ENCODE peak calls at places on chromosomes 2 and 18, in seven cellular contexts. One of them, this sample, is unnamed.

GRCh38 chr2:21658269-21658668 is 534.5 kb downstream of the TDRD15 start:
- DNase-seq in mesenchymal stem cell: no peak
- DNase-seq in neuronal stem cell: no peak
- DNase-seq in H1: no peak
- DNase-seq in trophoblast cell: no peak
- DNase-seq in IMR-90: no peak
- DNase-seq in H9: no peak
- DNase-seq in this sample: no peak

GRCh38 chr18:9658111-9658641 is 43.8 kb upstream of the PPP4R1 start:
- DNase-seq in IMR-90: no peak
- DNase-seq in trophoblast cell: peak; percentile 60
- DNase-seq in neuronal stem cell: no peak
- DNase-seq in H9: no peak
- DNase-seq in mesenchymal stem cell: no peak
- DNase-seq in H1: no peak
- DNase-seq in this sample: no peak

GRCh38 chr2:68653538-68653982 is 10.2 kb downstream of the PROKR1 start:
- DNase-seq in mesenchymal stem cell: peak; percentile 85
- DNase-seq in neuronal stem cell: no peak
- DNase-seq in IMR-90: peak; percentile 85
- DNase-seq in trophoblast cell: no peak
- DNase-seq in H1: no peak
- DNase-seq in H9: no peak
- DNase-seq in this sample: peak; percentile 28

GRCh38 chr2:44776924-44777480 is 164.5 kb upstream of the SIX3 start:
- DNase-seq in H9: no peak
- DNase-seq in IMR-90: no peak
- DNase-seq in neuronal stem cell: no peak
- DNase-seq in H1: no peak
- DNase-seq in mesenchymal stem cell: no peak
- DNase-seq in trophoblast cell: no peak
- DNase-seq in this sample: peak; percentile 35

GRCh38 chr18:5058768-5059539 is 138.1 kb downstream of the AKAIN1 start:
- DNase-seq in neuronal stem cell: no peak
- DNase-seq in mesenchymal stem cell: no peak
- DNase-seq in trophoblast cell: no peak
- DNase-seq in H1: no peak
- DNase-seq in IMR-90: no peak
- DNase-seq in H9: no peak
- DNase-seq in this sample: no peak

GRCh38 chr2:190988910-190989309 is 25.1 kb downstream of the STAT1 start:
- DNase-seq in H1: no peak
- DNase-seq in IMR-90: no peak
- DNase-seq in trophoblast cell: no peak
- DNase-seq in mesenchymal stem cell: no peak
- DNase-seq in neuronal stem cell: no peak
- DNase-seq in H9: no peak
- DNase-seq in this sample: no peak

GRCh38 chr2:119136872-119137271 is 21.7 kb downstream of the C1QL2 start:
- DNase-seq in IMR-90: no peak
- DNase-seq in mesenchymal stem cell: no peak
- DNase-seq in H1: no peak
- DNase-seq in neuronal stem cell: no peak
- DNase-seq in H9: no peak
- DNase-seq in trophoblast cell: no peak
- DNase-seq in this sample: no peak

GRCh38 chr18:7165846-7166393 is 48.3 kb upstream of the LAMA1 start:
- DNase-seq in H9: no peak
- DNase-seq in mesenchymal stem cell: no peak
- DNase-seq in trophoblast cell: no peak
- DNase-seq in IMR-90: no peak
- DNase-seq in H1: no peak
- DNase-seq in neuronal stem cell: no peak
- DNase-seq in this sample: no peak

GRCh38 chr18:31980863-31981262 is 37.8 kb upstream of the RNF125 start:
- DNase-seq in mesenchymal stem cell: no peak
- DNase-seq in H1: no peak
- DNase-seq in H9: no peak
- DNase-seq in IMR-90: no peak
- DNase-seq in trophoblast cell: no peak
- DNase-seq in neuronal stem cell: no peak
- DNase-seq in this sample: no peak

GRCh38 chr2:218229239-218229638 is 12.2 kb downstream of the ARPC2 start:
- DNase-seq in trophoblast cell: peak; percentile 65
- DNase-seq in neuronal stem cell: no peak
- DNase-seq in IMR-90: peak; percentile 87
- DNase-seq in mesenchymal stem cell: peak; percentile 83
- DNase-seq in H9: no peak
- DNase-seq in H1: no peak
- DNase-seq in this sample: no peak

GRCh38 chr2:68645523-68645922 is 2.1 kb downstream of the PROKR1 start:
- DNase-seq in mesenchymal stem cell: no peak
- DNase-seq in H1: no peak
- DNase-seq in neuronal stem cell: no peak
- DNase-seq in H9: no peak
- DNase-seq in trophoblast cell: no peak
- DNase-seq in IMR-90: peak; percentile 24
- DNase-seq in this sample: peak; percentile 13

GRCh38 chr2:44957656-44958327 is 16.3 kb downstream of the SIX3 start:
- DNase-seq in neuronal stem cell: no peak
- DNase-seq in H9: no peak
- DNase-seq in H1: no peak
- DNase-seq in mesenchymal stem cell: no peak
- DNase-seq in IMR-90: no peak
- DNase-seq in trophoblast cell: peak; percentile 81
- DNase-seq in this sample: no peak

GRCh38 chr2:190254451-190254850 is 65.2 kb downstream of the HIBCH start:
- DNase-seq in trophoblast cell: no peak
- DNase-seq in mesenchymal stem cell: no peak
- DNase-seq in neuronal stem cell: no peak
- DNase-seq in H9: no peak
- DNase-seq in H1: no peak
- DNase-seq in IMR-90: peak; percentile 1
- DNase-seq in this sample: no peak

GRCh38 chr18:79531926-79532689 is 136.4 kb downstream of the NFATC1 start:
- DNase-seq in IMR-90: peak; percentile 53
- DNase-seq in neuronal stem cell: no peak
- DNase-seq in H1: no peak
- DNase-seq in H9: no peak
- DNase-seq in trophoblast cell: no peak
- DNase-seq in mesenchymal stem cell: no peak
- DNase-seq in this sample: no peak

GRCh38 chr2:239309398-239310245 is 91.2 kb downstream of the HDAC4 start:
- DNase-seq in mesenchymal stem cell: no peak
- DNase-seq in trophoblast cell: no peak
- DNase-seq in H9: peak; percentile 18
- DNase-seq in IMR-90: no peak
- DNase-seq in H1: peak; percentile 42
- DNase-seq in neuronal stem cell: no peak
- DNase-seq in this sample: no peak

GRCh38 chr2:217407466-217407865 is 547.6 kb upstream of the TNP1 start:
- DNase-seq in mesenchymal stem cell: no peak
- DNase-seq in H1: no peak
- DNase-seq in neuronal stem cell: no peak
- DNase-seq in IMR-90: no peak
- DNase-seq in H9: no peak
- DNase-seq in trophoblast cell: no peak
- DNase-seq in this sample: no peak

GRCh38 chr2:134371041-134371440 is 117.2 kb downstream of the MGAT5 start:
- DNase-seq in H9: no peak
- DNase-seq in H1: no peak
- DNase-seq in IMR-90: no peak
- DNase-seq in mesenchymal stem cell: no peak
- DNase-seq in neuronal stem cell: no peak
- DNase-seq in trophoblast cell: no peak
- DNase-seq in this sample: no peak

DNA sequence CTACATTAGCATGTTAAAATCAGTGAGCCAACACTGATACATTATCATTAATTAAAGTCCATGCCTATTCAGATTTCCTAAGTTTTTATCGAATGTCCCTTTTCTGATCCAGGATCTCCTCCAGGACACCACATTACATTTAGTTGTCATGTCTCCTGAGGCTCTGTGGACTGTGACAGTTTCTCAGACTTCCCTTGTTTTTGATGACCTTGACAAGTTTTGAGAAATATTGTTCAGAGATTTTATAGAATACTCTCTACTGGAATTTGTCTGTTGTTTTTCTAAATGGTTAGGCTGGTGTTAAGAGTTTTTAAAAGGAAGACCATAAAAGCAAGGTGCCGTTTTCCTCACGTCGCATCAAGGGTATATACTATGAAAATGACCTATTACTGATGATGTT is 16.3 kb upstream of the MAPRE3 start:
- DNase-seq in neuronal stem cell: no peak
- DNase-seq in H1: no peak
- DNase-seq in H9: no peak
- DNase-seq in IMR-90: no peak
- DNase-seq in mesenchymal stem cell: no peak
- DNase-seq in trophoblast cell: no peak
- DNase-seq in this sample: no peak
- H3K79me1 ChIP-seq in neuronal stem cell: no peaks in the 10 kb centered on the region
- H3K79me1 ChIP-seq in H1: no peaks in the 10 kb centered on the region
- H3K79me1 ChIP-seq in H9: no peaks in the 10 kb centered on the region
- H3K79me1 ChIP-seq in IMR-90: no peaks in the 10 kb centered on the region
- H3K79me1 ChIP-seq in mesenchymal stem cell: no peaks in the 10 kb centered on the region
- H3K79me1 ChIP-seq in trophoblast cell: no peaks in the 10 kb centered on the region
- H3K79me1 ChIP-seq in this sample: no peaks in the 10 kb centered on the region

GRCh38 chr2:186848873-186849578 is at the start of gene ZSWIM2:
- DNase-seq in mesenchymal stem cell: peak; percentile 91
- DNase-seq in neuronal stem cell: peak; percentile 78
- DNase-seq in trophoblast cell: peak; percentile 90
- DNase-seq in H1: peak; percentile 95
- DNase-seq in IMR-90: peak; percentile 88
- DNase-seq in H9: peak; percentile 96
- DNase-seq in this sample: peak; percentile 96
- H3K79me1 ChIP-seq in mesenchymal stem cell: no peaks in the 10 kb centered on the region
- H3K79me1 ChIP-seq in neuronal stem cell: no peaks in the 10 kb centered on the region
- H3K79me1 ChIP-seq in trophoblast cell: peaks cover 3% of the 10 kb centered on the region
- H3K79me1 ChIP-seq in H1: no peaks in the 10 kb centered on the region
- H3K79me1 ChIP-seq in IMR-90: no peaks in the 10 kb centered on the region
- H3K79me1 ChIP-seq in H9: no peaks in the 10 kb centered on the region
- H3K79me1 ChIP-seq in this sample: no peaks in the 10 kb centered on the region

GRCh38 chr18:75811156-75811555 is 383.7 kb upstream of the SMIM21 start:
- DNase-seq in mesenchymal stem cell: no peak
- DNase-seq in H1: no peak
- DNase-seq in neuronal stem cell: no peak
- DNase-seq in H9: no peak
- DNase-seq in trophoblast cell: peak; percentile 21
- DNase-seq in IMR-90: no peak
- DNase-seq in this sample: peak; percentile 68

GRCh38 chr18:75809392-75809791 is 381.9 kb upstream of the SMIM21 start:
- DNase-seq in H9: no peak
- DNase-seq in trophoblast cell: no peak
- DNase-seq in mesenchymal stem cell: no peak
- DNase-seq in H1: no peak
- DNase-seq in IMR-90: no peak
- DNase-seq in neuronal stem cell: no peak
- DNase-seq in this sample: no peak

GRCh38 chr18:75815767-75816166 is 388.3 kb upstream of the SMIM21 start:
- DNase-seq in H1: no peak
- DNase-seq in neuronal stem cell: no peak
- DNase-seq in trophoblast cell: no peak
- DNase-seq in IMR-90: no peak
- DNase-seq in mesenchymal stem cell: no peak
- DNase-seq in H9: no peak
- DNase-seq in this sample: no peak

GRCh38 chr18:75810481-75810880 is 383.0 kb upstream of the SMIM21 start:
- DNase-seq in mesenchymal stem cell: peak; percentile 53
- DNase-seq in trophoblast cell: no peak
- DNase-seq in IMR-90: no peak
- DNase-seq in neuronal stem cell: no peak
- DNase-seq in H9: no peak
- DNase-seq in H1: no peak
- DNase-seq in this sample: no peak
- H3K79me1 ChIP-seq in mesenchymal stem cell: no peaks in the 10 kb centered on the region
- H3K79me1 ChIP-seq in trophoblast cell: peaks cover 5% of the 10 kb centered on the region
- H3K79me1 ChIP-seq in IMR-90: no peaks in the 10 kb centered on the region
- H3K79me1 ChIP-seq in neuronal stem cell: no peaks in the 10 kb centered on the region
- H3K79me1 ChIP-seq in H9: no peaks in the 10 kb centered on the region
- H3K79me1 ChIP-seq in H1: no peaks in the 10 kb centered on the region
- H3K79me1 ChIP-seq in this sample: no peaks in the 10 kb centered on the region

GRCh38 chr2:96866586-96866985 is 3.3 kb downstream of the SEMA4C start:
- DNase-seq in IMR-90: no peak
- DNase-seq in mesenchymal stem cell: no peak
- DNase-seq in H9: no peak
- DNase-seq in trophoblast cell: no peak
- DNase-seq in H1: no peak
- DNase-seq in neuronal stem cell: no peak
- DNase-seq in this sample: no peak

GRCh38 chr2:96866986-96867755 is 2.7 kb downstream of the SEMA4C start:
- DNase-seq in H9: no peak
- DNase-seq in trophoblast cell: no peak
- DNase-seq in H1: no peak
- DNase-seq in neuronal stem cell: no peak
- DNase-seq in mesenchymal stem cell: no peak
- DNase-seq in IMR-90: no peak
- DNase-seq in this sample: no peak

GRCh38 chr2:96864343-96865091 is 5.4 kb downstream of the SEMA4C start:
- DNase-seq in trophoblast cell: no peak
- DNase-seq in H1: no peak
- DNase-seq in IMR-90: no peak
- DNase-seq in H9: no peak
- DNase-seq in mesenchymal stem cell: no peak
- DNase-seq in neuronal stem cell: no peak
- DNase-seq in this sample: no peak

GRCh38 chr2:96866149-96866548 is 3.7 kb downstream of the SEMA4C start:
- DNase-seq in H1: no peak
- DNase-seq in H9: no peak
- DNase-seq in neuronal stem cell: no peak
- DNase-seq in trophoblast cell: no peak
- DNase-seq in IMR-90: no peak
- DNase-seq in mesenchymal stem cell: no peak
- DNase-seq in this sample: no peak

GRCh38 chr2:96865654-96866053 is 4.2 kb downstream of the SEMA4C start:
- DNase-seq in trophoblast cell: no peak
- DNase-seq in H9: no peak
- DNase-seq in IMR-90: no peak
- DNase-seq in mesenchymal stem cell: no peak
- DNase-seq in neuronal stem cell: no peak
- DNase-seq in H1: no peak
- DNase-seq in this sample: no peak
- H3K79me1 ChIP-seq in trophoblast cell: peaks cover 32% of the 10 kb centered on the region
- H3K79me1 ChIP-seq in H9: peaks cover 10% of the 10 kb centered on the region
- H3K79me1 ChIP-seq in IMR-90: peaks cover 50% of the 10 kb centered on the region
- H3K79me1 ChIP-seq in mesenchymal stem cell: peaks cover 39% of the 10 kb centered on the region
- H3K79me1 ChIP-seq in neuronal stem cell: peaks cover 41% of the 10 kb centered on the region
- H3K79me1 ChIP-seq in H1: peaks cover 16% of the 10 kb centered on the region
- H3K79me1 ChIP-seq in this sample: peaks cover 29% of the 10 kb centered on the region

This sample was measured in mesendoderm.